ENCODE peak calls at places on chromosome 3, in ten cellular contexts. T, D, C, O, W, Q, S, Z, M and V are unnamed samples.

GRCh38 chr3:128323206-128324081 is 143.2 kb downstream of the DNAJB8 start:
- DNase-seq in T (no peak), D (no peak), C (no peak), O (no peak), W (peak), Q (peak), S (peak), Z (no peak), M (no peak), V (peak)

GRCh38 chr3:73270839-73271483 is 209.5 kb downstream of the EBLN2 start:
- DNase-seq in T (no peak), D (no peak), C (no peak), O (no peak), W (no peak), Q (peak), S (no peak), Z (no peak), M (no peak), V (peak)

GRCh38 chr3:115085197-115085865 is 61.8 kb downstream of the ZBTB20 start:
- DNase-seq in T (no peak), D (no peak), C (no peak), O (peak), W (no peak), Q (no peak), S (no peak), Z (no peak), M (no peak), V (no peak)

GRCh38 chr3:117411991-117412390 is 702.4 kb downstream of the TUSC7 start:
- DNase-seq in T (no peak), D (no peak), C (no peak), O (no peak), W (no peak), Q (no peak), S (no peak), Z (no peak), M (no peak), V (no peak)

GRCh38 chr3:33582234-33582633 is 135.8 kb downstream of the CLASP2 start:
- DNase-seq in T (no peak), D (no peak), C (no peak), O (no peak), W (no peak), Q (no peak), S (no peak), Z (no peak), M (no peak), V (no peak)

GRCh38 chr3:135982922-135983581 is 17.5 kb downstream of the PPP2R3A start:
- DNase-seq in T (no peak), D (no peak), C (peak), O (no peak), W (no peak), Q (no peak), S (no peak), Z (no peak), M (no peak), V (no peak)

GRCh38 chr3:47783673-47784072 is 2.0 kb upstream of the SMARCC1 start:
- DNase-seq in T (no peak), D (no peak), C (no peak), O (no peak), W (no peak), Q (no peak), S (no peak), Z (no peak), M (no peak), V (no peak)

GRCh38 chr3:161014997-161015749 is 90.0 kb downstream of the B3GALNT1 start:
- DNase-seq in T (no peak), D (no peak), C (no peak), O (no peak), W (no peak), Q (peak), S (no peak), Z (no peak), M (no peak), V (no peak)

GRCh38 chr3:10463191-10464067 is 42.0 kb downstream of the ATP2B2 start:
- DNase-seq in T (no peak), D (no peak), C (no peak), O (no peak), W (no peak), Q (no peak), S (no peak), Z (no peak), M (peak), V (no peak)

GRCh38 chr3:30720586-30721313 is 114.3 kb downstream of the TGFBR2 start:
- DNase-seq in T (no peak), D (no peak), C (peak), O (peak), W (no peak), Q (no peak), S (no peak), Z (peak), M (no peak), V (no peak)

GRCh38 chr3:29440321-29441019 is 159.6 kb downstream of the RBMS3 start:
- DNase-seq in T (peak), D (no peak), C (no peak), O (no peak), W (no peak), Q (peak), S (no peak), Z (no peak), M (no peak), V (no peak)

GRCh38 chr3:21042184-21042583 is 708.8 kb downstream of the ZNF385D start:
- DNase-seq in T (no peak), D (no peak), C (no peak), O (no peak), W (no peak), Q (no peak), S (no peak), Z (no peak), M (no peak), V (no peak)

GRCh38 chr3:194476784-194477183 is 10.0 kb downstream of the ATP13A3 start:
- DNase-seq in T (peak), D (no peak), C (no peak), O (no peak), W (no peak), Q (no peak), S (no peak), Z (no peak), M (no peak), V (no peak)

GRCh38 chr3:163490119-163490518 is 1588.2 kb downstream of the SI start:
- DNase-seq in T (no peak), D (no peak), C (no peak), O (peak), W (no peak), Q (peak), S (no peak), Z (peak), M (peak), V (peak)

GRCh38 chr3:10505050-10505790 is at the start of gene ATP2B2:
- DNase-seq in T (no peak), D (peak), C (no peak), O (no peak), W (no peak), Q (no peak), S (no peak), Z (no peak), M (no peak), V (no peak)

GRCh38 chr3:71825551-71826283 is 40.8 kb upstream of the PROK2 start:
- DNase-seq in T (no peak), D (no peak), C (no peak), O (no peak), W (no peak), Q (no peak), S (no peak), Z (no peak), M (no peak), V (no peak)

GRCh38 chr3:59839810-59840515 is 790.1 kb upstream of the CFAP20DC start:
- DNase-seq in T (no peak), D (no peak), C (no peak), O (no peak), W (no peak), Q (no peak), S (no peak), Z (no peak), M (no peak), V (no peak)

GRCh38 chr3:48399387-48400172 is 27.6 kb downstream of the FBXW12 start:
- DNase-seq in T (peak), D (no peak), C (no peak), O (no peak), W (peak), Q (peak), S (no peak), Z (no peak), M (no peak), V (no peak)

GRCh38 chr3:54122802-54123537 is 618 bp downstream of the CACNA2D3 start:
- DNase-seq in T (no peak), D (peak), C (no peak), O (no peak), W (no peak), Q (no peak), S (no peak), Z (no peak), M (no peak), V (no peak)

GRCh38 chr3:39429466-39429865 is 22.9 kb downstream of the RPSA start:
- DNase-seq in T (no peak), D (no peak), C (no peak), O (no peak), W (no peak), Q (no peak), S (no peak), Z (no peak), M (no peak), V (no peak)

GRCh38 chr3:134883697-134884385 is 88.8 kb downstream of the EPHB1 start:
- DNase-seq in T (no peak), D (no peak), C (no peak), O (no peak), W (peak), Q (no peak), S (no peak), Z (no peak), M (peak), V (peak)

GRCh38 chr3:153052096-153052460 is 109.9 kb upstream of the RAP2B start:
- DNase-seq in T (no peak), D (no peak), C (peak), O (peak), W (no peak), Q (no peak), S (peak), Z (peak), M (no peak), V (no peak)

GRCh38 chr3:32835943-32836342 is 18.1 kb downstream of the TRIM71 start:
- DNase-seq in T (no peak), D (no peak), C (no peak), O (no peak), W (no peak), Q (no peak), S (no peak), Z (no peak), M (no peak), V (no peak)

GRCh38 chr3:104989878-104990277 is 376.8 kb upstream of the ALCAM start:
- DNase-seq in T (no peak), D (no peak), C (peak), O (no peak), W (no peak), Q (no peak), S (no peak), Z (no peak), M (no peak), V (no peak)

GRCh38 chr3:44339990-44340389 is 1.4 kb downstream of the TCAIM start:
- DNase-seq in T (no peak), D (no peak), C (no peak), O (no peak), W (no peak), Q (no peak), S (no peak), Z (no peak), M (no peak), V (no peak)

GRCh38 chr3:133983126-133983525 is 46.6 kb downstream of the SLCO2A1 start:
- DNase-seq in T (no peak), D (no peak), C (no peak), O (no peak), W (peak), Q (no peak), S (peak), Z (no peak), M (no peak), V (no peak)

GRCh38 chr3:197957775-197958103 is 2.3 kb upstream of the LMLN start:
- DNase-seq in T (no peak), D (no peak), C (no peak), O (no peak), W (no peak), Q (no peak), S (no peak), Z (no peak), M (no peak), V (no peak)

GRCh38 chr3:197956070-197956469 is 3.9 kb upstream of the LMLN start:
- DNase-seq in T (no peak), D (no peak), C (no peak), O (no peak), W (no peak), Q (no peak), S (no peak), Z (no peak), M (no peak), V (no peak)

GRCh38 chr3:197953881-197954280 is 3.9 kb downstream of the RPL35A start:
- DNase-seq in T (no peak), D (no peak), C (peak), O (no peak), W (no peak), Q (no peak), S (no peak), Z (no peak), M (no peak), V (no peak)

GRCh38 chr3:197958346-197958745 is 1.7 kb upstream of the LMLN start:
- DNase-seq in T (no peak), D (no peak), C (no peak), O (no peak), W (no peak), Q (no peak), S (no peak), Z (no peak), M (no peak), V (no peak)

GRCh38 chr3:197956626-197956988 is 3.4 kb upstream of the LMLN start:
- DNase-seq in T (no peak), D (no peak), C (no peak), O (no peak), W (no peak), Q (no peak), S (no peak), Z (no peak), M (no peak), V (no peak)
- TF ChIP-seq POLR2A in T (no peak), D (no peak), C (no peak), O (no peak), W (no peak), Q (no peak), S (no peak), Z (no peak), M (no peak), V (no peak)

GRCh38 chr3:149129326-149130123 is at the start of gene HPS3:
- DNase-seq in T (peak), D (peak), C (peak), O (peak), W (peak), Q (peak), S (peak), Z (peak), M (peak), V (peak)

GRCh38 chr3:149134560-149134959 is 5.1 kb downstream of the HPS3 start:
- DNase-seq in T (peak), D (no peak), C (peak), O (no peak), W (no peak), Q (no peak), S (no peak), Z (no peak), M (no peak), V (no peak)

GRCh38 chr3:149128856-149129255 is 582 bp upstream of the HPS3 start:
- DNase-seq in T (no peak), D (no peak), C (peak), O (no peak), W (no peak), Q (no peak), S (no peak), Z (no peak), M (no peak), V (no peak)

GRCh38 chr3:149131594-149131993 is 2.2 kb downstream of the HPS3 start:
- DNase-seq in T (no peak), D (no peak), C (no peak), O (no peak), W (no peak), Q (no peak), S (no peak), Z (no peak), M (no peak), V (no peak)
- H3K4me3 ChIP-seq in T (no peak), D (no peak), C (no peak), O (no peak), W (no peak), Q (no peak), S (no peak), Z (no peak), M (no peak), V (no peak)

DNA sequence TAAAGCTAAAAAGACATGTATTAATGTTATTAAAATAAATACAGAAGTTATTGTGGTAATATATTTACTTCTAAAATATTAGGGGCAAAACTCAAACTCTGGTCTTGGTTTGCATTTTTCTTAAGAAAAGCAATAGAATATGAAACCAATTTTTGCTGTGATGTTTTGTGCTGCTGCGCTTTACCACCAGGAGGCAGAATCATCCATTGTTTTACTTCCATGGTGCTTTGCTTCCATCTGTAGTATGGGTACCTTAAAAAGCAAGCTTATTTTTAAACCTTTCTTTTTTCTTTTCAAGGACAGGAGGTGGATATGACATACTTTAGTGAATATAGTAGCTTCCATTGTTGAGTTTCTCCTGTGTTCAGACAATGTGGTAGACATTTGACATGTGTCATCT is 46.6 kb upstream of the MRPL3 start:
- DNase-seq in T (no peak), D (no peak), C (no peak), O (peak), W (no peak), Q (no peak), S (no peak), Z (no peak), M (no peak), V (no peak)
- TF ChIP-seq CTCF in T (no peak), D (peak), C (peak), O (peak), W (no peak), Q (no peak), S (no peak), Z (peak), M (no peak), V (peak)

GRCh38 chr3:188948658-188949400 is 222.9 kb upstream of the TPRG1 start:
- DNase-seq in T (no peak), D (no peak), C (peak), O (peak), W (no peak), Q (peak), S (peak), Z (peak), M (no peak), V (no peak)

GRCh38 chr3:188946351-188946750 is 225.4 kb upstream of the TPRG1 start:
- DNase-seq in T (no peak), D (no peak), C (no peak), O (no peak), W (no peak), Q (no peak), S (no peak), Z (no peak), M (no peak), V (no peak)

GRCh38 chr3:188947401-188947982 is 224.3 kb upstream of the TPRG1 start:
- DNase-seq in T (peak), D (peak), C (peak), O (peak), W (peak), Q (peak), S (peak), Z (no peak), M (peak), V (peak)

GRCh38 chr3:188947983-188948657 is 223.7 kb upstream of the TPRG1 start:
- DNase-seq in T (peak), D (peak), C (peak), O (peak), W (peak), Q (peak), S (peak), Z (no peak), M (no peak), V (peak)

DNA sequence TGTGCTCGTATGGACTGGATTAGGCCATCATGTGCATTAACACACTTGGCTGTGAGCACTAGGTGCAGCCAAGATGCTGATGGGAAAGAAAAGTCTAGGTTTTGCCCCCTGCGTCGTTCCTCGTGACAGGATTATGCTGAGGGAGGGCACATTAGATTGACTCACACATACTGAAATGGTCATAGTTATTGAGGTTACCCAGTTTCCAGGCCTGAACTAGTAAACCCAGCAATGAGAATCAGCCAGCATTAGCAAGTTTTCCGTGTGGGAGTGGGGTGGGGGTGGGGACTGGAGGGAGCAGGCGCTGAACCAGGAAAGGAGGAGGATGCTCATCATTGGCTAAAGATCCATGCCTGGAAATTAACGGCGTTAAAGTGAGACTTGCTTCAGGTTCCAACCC is 224.9 kb upstream of the TPRG1 start:
- DNase-seq in T (no peak), D (no peak), C (no peak), O (no peak), W (no peak), Q (no peak), S (no peak), Z (no peak), M (no peak), V (peak)
- TF ChIP-seq POLR2A in T (no peak), D (no peak), C (no peak), O (no peak), W (no peak), Q (no peak), S (no peak), Z (no peak), M (no peak), V (no peak)

DNA sequence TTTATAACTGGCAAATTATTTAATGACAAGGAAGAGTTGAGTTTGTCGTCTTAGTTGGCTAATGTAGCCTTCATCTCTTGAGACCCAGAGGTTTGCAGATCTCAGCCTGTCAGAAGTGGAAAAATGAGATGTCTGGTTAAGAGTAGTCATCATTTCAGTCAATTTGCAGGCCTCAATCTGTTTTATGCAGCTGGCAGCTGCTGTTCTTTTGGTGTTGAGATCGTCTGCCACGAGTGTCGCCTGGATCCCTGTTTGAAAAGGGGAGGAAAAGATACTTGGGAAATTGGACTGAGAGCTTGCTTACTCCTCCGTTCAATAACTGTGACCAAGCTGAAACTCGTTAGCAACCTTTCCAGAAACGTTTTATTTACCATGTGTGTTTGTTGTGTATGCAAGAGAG is 2.3 kb downstream of the PHLDB2 start:
- DNase-seq in T (no peak), D (no peak), C (no peak), O (no peak), W (no peak), Q (no peak), S (no peak), Z (no peak), M (no peak), V (no peak)
- H3K4me3 ChIP-seq in T (no peak), D (peak), C (peak), O (peak), W (no peak), Q (no peak), S (peak), Z (no peak), M (no peak), V (no peak)

DNA sequence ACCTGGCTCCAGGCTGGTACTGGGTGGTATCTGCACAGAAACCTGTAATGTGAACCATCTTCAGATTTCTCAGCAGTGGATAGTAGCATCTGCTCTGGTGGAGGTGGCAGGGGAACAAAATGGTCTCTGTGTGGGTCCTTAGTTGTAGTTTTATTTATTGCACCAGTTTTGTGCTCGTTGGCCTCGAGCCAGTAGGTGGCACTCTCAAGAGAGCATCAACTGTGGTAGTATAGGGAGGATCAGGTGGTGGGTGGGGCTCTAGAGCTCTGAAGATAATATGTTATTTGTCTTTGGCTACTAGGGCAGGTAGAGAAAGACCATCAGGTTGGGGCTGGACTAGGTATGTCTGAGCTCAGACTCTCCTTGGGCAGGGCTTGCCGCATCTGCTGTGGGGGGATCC is 254.0 kb upstream of the GPR149 start:
- DNase-seq in T (no peak), D (no peak), C (no peak), O (no peak), W (no peak), Q (peak), S (no peak), Z (peak), M (no peak), V (no peak)
- TF ChIP-seq CTCF in T (no peak), D (no peak), C (no peak), O (no peak), W (no peak), Q (no peak), S (no peak), Z (peak), M (no peak), V (no peak)